ENCODE peak calls at places on chromosome 19, in seven cellular contexts. F is fibroblast of villous mesenchyme; H is cardiac fibroblast; K is mesothelial cell of epicardium; Z is CD8-positive, alpha-beta T cell; T is cardiac muscle cell; S is HCT116. I is an unnamed sample.

GRCh38 chr19:46288896-46289588 is 7.8 kb upstream of the HIF3A start:
- DNase-seq in F (peak; percentile 98), K (no peak), Z (no peak), T (peak; percentile 34), S (no peak), H (peak; percentile 99), I (no peak)

GRCh38 chr19:2636897-2637683 is 65.4 kb downstream of the GNG7 start:
- DNase-seq in K (peak; percentile 81), T (peak; percentile 62), S (no peak), F (peak; percentile 46), Z (peak; percentile 74), H (peak; percentile 60), I (peak; percentile 74)

GRCh38 chr19:38617764-38618589 is at the start of gene MAP4K1:
- DNase-seq in K (no peak), H (no peak), F (peak; percentile 3), S (no peak), Z (peak; percentile 81), T (no peak), I (peak; percentile 90)

GRCh38 chr19:3403489-3404323 is 37.3 kb downstream of the NFIC start:
- DNase-seq in K (no peak), T (peak; percentile 96), H (peak; percentile 92), F (peak; percentile 97), Z (no peak), S (no peak), I (no peak)

GRCh38 chr19:3612901-3613741 is 6.4 kb upstream of the TBXA2R start:
- DNase-seq in F (no peak), T (no peak), S (no peak), H (no peak), Z (no peak), K (no peak), I (no peak)

GRCh38 chr19:53927745-53928144 is 18.7 kb downstream of the CACNG7 start:
- DNase-seq in F (peak; percentile 72), H (peak; percentile 76), S (no peak), T (peak; percentile 91), Z (peak; percentile 37), K (peak; percentile 78), I (no peak)

GRCh38 chr19:43555185-43555770 is 20.0 kb downstream of the XRCC1 start:
- DNase-seq in F (peak; percentile 72), Z (peak; percentile 86), S (no peak), H (peak; percentile 79), T (peak; percentile 71), K (peak; percentile 74), I (peak; percentile 55)

GRCh38 chr19:49425922-49426592 is 869 bp downstream of the GFY start:
- DNase-seq in K (peak; percentile 49), S (peak; percentile 73), Z (no peak), F (no peak), H (peak; percentile 53), T (peak; percentile 60), I (no peak)

GRCh38 chr19:7869453-7869909 is 4.7 kb downstream of the PRR36 start:
- DNase-seq in K (peak; percentile 88), F (peak; percentile 51), Z (peak; percentile 82), H (peak; percentile 47), S (no peak), T (peak; percentile 84), I (peak; percentile 85)

GRCh38 chr19:55084416-55084815 is 8.7 kb downstream of the EPS8L1 start:
- DNase-seq in T (no peak), Z (no peak), S (no peak), H (no peak), K (no peak), F (no peak), I (no peak)

GRCh38 chr19:8511573-8512101 is 2.3 kb downstream of the ZNF414 start:
- DNase-seq in S (peak; percentile 53), T (no peak), F (no peak), Z (no peak), H (no peak), K (no peak), I (no peak)

GRCh38 chr19:40908981-40909380 is 26.9 kb upstream of the CYP2A7 start:
- DNase-seq in S (no peak), K (no peak), H (peak; percentile 20), Z (peak; percentile 49), F (peak; percentile 69), T (peak; percentile 36), I (no peak)

GRCh38 chr19:44345969-44346368 is 10.5 kb downstream of the ZNF112 start:
- DNase-seq in K (no peak), Z (no peak), F (no peak), H (no peak), T (no peak), S (no peak), I (no peak)

GRCh38 chr19:5977222-5977784 is 637 bp downstream of the RANBP3 start:
- DNase-seq in H (no peak), K (no peak), T (peak; percentile 34), S (no peak), F (no peak), Z (no peak), I (no peak)

GRCh38 chr19:41626877-41627276 is at the start of gene CEACAM4:
- DNase-seq in Z (no peak), H (no peak), T (no peak), K (no peak), S (no peak), F (no peak), I (no peak)

GRCh38 chr19:38743394-38744297 is 628 bp downstream of the CAPN12 start:
- DNase-seq in K (no peak), T (no peak), Z (no peak), F (no peak), S (no peak), H (no peak), I (no peak)

GRCh38 chr19:53774011-53774410 is 50.1 kb downstream of the NLRP12 start:
- DNase-seq in K (no peak), Z (no peak), F (no peak), S (no peak), H (no peak), T (no peak), I (no peak)

GRCh38 chr19:22545751-22546150 is 88.4 kb upstream of the ZNF492 start:
- DNase-seq in F (no peak), S (peak; percentile 8), K (no peak), H (peak; percentile 29), T (no peak), Z (no peak), I (no peak)

GRCh38 chr19:7819337-7819736 is 10.7 kb upstream of the EVI5L start:
- DNase-seq in Z (no peak), T (no peak), H (no peak), F (no peak), K (no peak), S (no peak), I (no peak)

GRCh38 chr19:17618919-17619318 is 63.5 kb downstream of the COLGALT1 start:
- DNase-seq in H (no peak), T (no peak), K (no peak), Z (no peak), F (no peak), S (no peak), I (no peak)

GRCh38 chr19:6888967-6889366 is 1.6 kb downstream of the ADGRE1 start:
- DNase-seq in Z (no peak), F (no peak), H (no peak), S (no peak), K (no peak), T (no peak), I (no peak)

GRCh38 chr19:43534305-43534612 is 1.3 kb downstream of the ZNF575 start:
- DNase-seq in H (no peak), K (no peak), Z (no peak), F (no peak), T (no peak), S (no peak), I (no peak)

GRCh38 chr19:37251308-37252229 is 33.6 kb downstream of the ZNF383 start:
- DNase-seq in K (no peak), F (peak; percentile 96), Z (peak; percentile 28), T (no peak), S (no peak), H (peak; percentile 99), I (peak; percentile 64)

GRCh38 chr19:1406818-1407661 is at the start of gene DAZAP1:
- DNase-seq in Z (peak; percentile 99), T (peak; percentile 99), F (peak; percentile 99), H (peak; percentile 99), K (peak; percentile 99), S (peak; percentile 96), I (peak; percentile 100)
- TF ChIP-seq CTCF in Z (peak; percentile 70), T (peak; percentile 38), F (peak; percentile 57), H (no peak), K (peak; percentile 53), S (peak; percentile 66), I (no peak)

DNA sequence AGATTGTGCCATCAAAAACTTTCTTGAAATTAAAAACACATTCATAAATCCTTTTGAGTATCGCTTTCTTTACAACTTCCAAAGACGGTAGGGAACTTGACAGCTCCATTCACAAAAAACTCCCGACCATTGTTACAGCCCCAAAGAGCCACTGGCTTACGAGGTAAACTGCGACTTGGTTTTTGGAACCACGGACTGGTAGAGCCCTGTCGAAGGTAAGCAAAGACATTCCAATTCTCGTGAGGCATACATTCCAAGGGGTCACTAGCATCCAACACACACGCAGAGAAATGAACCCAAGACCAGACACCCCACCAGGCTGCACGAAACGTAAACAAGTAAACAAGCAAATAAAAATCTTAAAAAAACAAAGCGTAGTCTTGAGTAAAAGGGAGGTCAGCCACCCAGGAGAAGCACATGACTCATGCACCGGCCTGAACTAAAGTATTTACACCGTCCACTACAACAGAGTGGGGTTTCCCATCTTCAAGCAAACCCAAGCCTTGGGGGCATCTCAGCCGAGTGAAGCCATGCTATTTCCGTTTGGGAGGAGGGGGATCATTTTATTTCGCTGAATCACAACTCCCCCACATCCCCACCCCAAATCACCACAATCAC is 1.4 kb downstream of the BRD4 start:
- DNase-seq in K (no peak), T (peak; percentile 19), S (no peak), F (peak; percentile 83), H (peak; percentile 86), Z (no peak), I (no peak)
- TF ChIP-seq CTCF in K (no peak), T (no peak), S (no peak), F (no peak), H (no peak), Z (no peak), I (no peak)

GRCh38 chr19:56120371-56121179 is 520 bp downstream of the ZNF787 start:
- DNase-seq in K (peak; percentile 84), F (peak; percentile 69), T (peak; percentile 72), S (peak; percentile 41), H (peak; percentile 75), Z (peak; percentile 73), I (peak; percentile 85)
- TF ChIP-seq CTCF in K (no peak), F (no peak), T (peak; percentile 17), S (no peak), H (peak; percentile 21), Z (no peak), I (no peak)

DNA sequence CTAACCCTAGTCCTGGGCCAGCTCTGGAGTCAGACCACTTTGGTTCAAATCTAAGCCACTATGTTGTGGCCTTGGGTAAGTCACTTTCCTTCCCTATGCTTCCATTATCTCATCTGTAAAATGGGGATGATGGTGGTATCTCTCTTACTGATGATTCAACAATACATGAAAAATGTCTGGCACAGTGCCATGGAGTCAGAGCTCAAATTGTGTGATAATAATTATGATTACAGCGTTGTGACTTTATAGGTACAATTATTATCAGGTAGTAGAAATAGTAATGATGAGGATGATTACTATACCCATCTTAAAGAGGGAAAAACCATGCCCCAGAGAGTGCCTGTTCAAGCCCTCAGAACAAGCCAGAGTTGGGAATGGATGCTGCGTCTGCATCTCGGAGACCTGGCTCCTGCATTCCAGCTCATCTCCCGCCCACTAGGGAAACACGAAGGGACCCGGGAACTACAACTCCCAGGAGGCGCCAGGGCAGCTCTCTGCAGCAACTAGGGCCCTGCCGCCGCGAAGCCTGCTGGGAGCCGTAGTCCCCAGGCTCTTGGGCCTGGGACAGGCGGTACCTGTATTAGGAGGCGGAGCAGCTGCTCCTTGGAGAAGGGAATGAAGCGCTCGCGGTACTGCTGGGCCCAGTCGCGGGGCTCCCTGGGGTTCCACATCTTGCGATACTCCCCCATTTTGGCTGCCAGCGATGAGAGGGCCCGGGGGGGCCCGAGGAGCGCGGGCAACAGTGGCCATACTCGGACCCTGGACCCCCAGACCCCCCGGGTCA is 832 bp downstream of the TMEM143 start:
- DNase-seq in H (peak; percentile 94), F (peak; percentile 92), T (peak; percentile 96), S (peak; percentile 92), K (peak; percentile 96), Z (peak; percentile 89), I (peak; percentile 83)
- TF ChIP-seq CTCF in H (no peak), F (no peak), T (no peak), S (no peak), K (no peak), Z (no peak), I (no peak)